ENCODE peak calls at places on chromosomes 4 and X, in nine cellular contexts. I is hepatocyte, C is tibial artery, F is thoracic aorta, S is fibroblast of lung, K is transverse colon, W is cardiac muscle cell, X is IMR-90, O is left lung. J is an unnamed sample.
A peak's percentile ranks its signal among the peaks of the same experiment; 100 is the strongest.

GRCh38 chrX:38754102-38754790 is 47.0 kb upstream of the MID1IP1 start:
- DNase-seq in C (no peak), I (peak; percentile 63), F (no peak), O (no peak), S (peak; percentile 36), K (no peak), W (peak; percentile 68), X (peak; percentile 58), J (peak; percentile 18)

GRCh38 chrX:72037601-72038000 is 94.1 kb downstream of the RTL5 start:
- DNase-seq in X (no peak), I (no peak), C (no peak), F (no peak), W (no peak), S (no peak), O (no peak), K (no peak), J (no peak)

GRCh38 chrX:55521687-55522086 is 32.0 kb upstream of the USP51 start:
- DNase-seq in C (no peak), W (no peak), O (no peak), X (no peak), F (no peak), I (no peak), K (no peak), S (no peak), J (no peak)

GRCh38 chrX:108199691-108200090 is 108.1 kb downstream of the ATG4A start:
- DNase-seq in X (peak; percentile 22), C (no peak), O (no peak), F (no peak), I (peak; percentile 62), S (peak; percentile 15), W (peak; percentile 54), K (no peak), J (no peak)

GRCh38 chr4:6198278-6198677 is 2.1 kb downstream of the JAKMIP1 start:
- DNase-seq in S (no peak), C (peak; percentile 35), W (no peak), I (no peak), K (no peak), X (no peak), O (no peak), F (no peak), J (peak; percentile 5)

GRCh38 chrX:118423558-118423957 is 72.1 kb upstream of the DOCK11 start:
- DNase-seq in I (no peak), W (no peak), X (no peak), C (no peak), F (no peak), O (no peak), K (no peak), S (no peak), J (no peak)

GRCh38 chr4:185535818-185536729 is 767 bp upstream of the PDLIM3 start:
- DNase-seq in O (no peak), F (peak; percentile 31), X (no peak), I (no peak), C (peak; percentile 92), S (peak; percentile 26), K (peak; percentile 23), W (peak; percentile 75), J (no peak)

GRCh38 chr4:48554606-48555005 is 64.6 kb downstream of the ZAR1 start:
- DNase-seq in I (no peak), O (no peak), K (no peak), F (no peak), S (no peak), W (no peak), C (no peak), X (no peak), J (no peak)

GRCh38 chr4:47831026-47831689 is 6.7 kb downstream of the CORIN start:
- DNase-seq in I (peak; percentile 30), W (no peak), F (no peak), K (no peak), O (no peak), C (no peak), S (no peak), X (no peak), J (no peak)

GRCh38 chr4:6150046-6150735 is 50.2 kb downstream of the JAKMIP1 start:
- DNase-seq in W (no peak), F (no peak), S (no peak), I (no peak), X (no peak), O (no peak), K (no peak), C (no peak), J (no peak)

GRCh38 chr4:113442821-113443220 is 318.7 kb downstream of the CAMK2D start:
- DNase-seq in W (no peak), X (no peak), I (no peak), O (no peak), F (no peak), S (peak; percentile 62), C (no peak), K (no peak), J (no peak)

GRCh38 chrX:5080812-5081211 is 1147.9 kb downstream of the NLGN4X start:
- DNase-seq in X (no peak), S (no peak), I (no peak), F (no peak), C (no peak), K (no peak), O (no peak), W (no peak), J (no peak)

GRCh38 chr4:2931765-2932560 is 31.2 kb downstream of the NOP14 start:
- DNase-seq in K (peak; percentile 61), O (peak; percentile 94), F (peak; percentile 4), S (no peak), C (peak; percentile 81), X (no peak), I (no peak), W (no peak), J (peak; percentile 56)

GRCh38 chrX:3526084-3526483 is 179.6 kb upstream of the MXRA5 start:
- DNase-seq in I (no peak), C (no peak), X (peak; percentile 65), S (peak; percentile 72), O (no peak), F (no peak), K (no peak), W (peak; percentile 67), J (no peak)

GRCh38 chr4:4855293-4856070 is 4.0 kb upstream of the MSX1 start:
- DNase-seq in S (no peak), X (no peak), W (no peak), O (peak; percentile 19), F (no peak), I (no peak), K (no peak), C (no peak), J (no peak)

GRCh38 chrX:130085551-130085986 is 24.7 kb downstream of the ELF4 start:
- DNase-seq in S (peak; percentile 21), X (peak; percentile 16), W (peak; percentile 39), O (no peak), F (no peak), C (no peak), I (no peak), K (no peak), J (no peak)

GRCh38 chr4:184252136-184253071 is 34.7 kb upstream of the ENPP6 start:
- DNase-seq in S (no peak), F (no peak), I (no peak), O (peak; percentile 48), C (no peak), W (no peak), X (no peak), K (no peak), J (no peak)

GRCh38 chrX:54076903-54077302 is 32.6 kb upstream of the PHF8 start:
- DNase-seq in S (peak; percentile 35), W (peak; percentile 45), O (no peak), X (peak; percentile 60), F (no peak), C (no peak), K (no peak), I (no peak), J (no peak)

DNA sequence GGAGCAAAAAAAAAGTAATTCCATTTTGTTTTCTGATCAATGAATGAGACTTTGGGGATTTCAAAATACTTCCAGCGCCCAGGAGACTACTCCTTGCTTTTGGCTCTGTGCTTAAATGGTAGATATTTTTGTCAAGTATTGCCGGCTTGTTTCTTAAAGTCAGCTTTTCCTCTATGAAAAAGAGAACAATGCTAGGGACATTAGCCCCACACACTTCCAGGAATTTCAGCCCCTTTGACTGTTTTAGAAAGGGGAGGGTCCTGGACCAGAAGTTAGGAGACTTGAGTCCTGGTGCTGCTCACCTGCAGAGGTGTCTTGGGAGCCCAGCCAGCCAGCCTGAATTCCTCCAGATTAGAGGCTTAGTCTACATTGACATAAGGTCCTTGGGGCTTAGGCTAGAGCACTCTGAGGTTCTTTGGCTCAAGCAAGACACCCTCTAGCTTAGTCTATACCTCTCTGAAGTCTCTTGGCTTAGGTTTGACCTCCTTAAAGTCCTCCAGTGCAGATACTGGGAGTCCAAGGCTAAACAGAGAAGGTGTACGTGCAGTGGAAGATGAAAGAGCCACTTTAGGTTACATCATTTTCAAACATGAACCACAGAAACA is 1.6 kb upstream of the SETD7 start:
- DNase-seq in W (no peak), I (no peak), O (no peak), X (no peak), C (no peak), S (no peak), K (no peak), F (no peak), J (no peak)
- H3K27ac ChIP-seq in W (no peak overlapping the region), I (peak overlapping the region; percentile 95), O (peak overlapping the region; percentile 96), X (no peak overlapping the region), C (peak overlapping the region; percentile 96), S (no peak overlapping the region), K (peak overlapping the region; percentile 98), F (peak overlapping the region; percentile 98), J (peak overlapping the region; percentile 74)

DNA sequence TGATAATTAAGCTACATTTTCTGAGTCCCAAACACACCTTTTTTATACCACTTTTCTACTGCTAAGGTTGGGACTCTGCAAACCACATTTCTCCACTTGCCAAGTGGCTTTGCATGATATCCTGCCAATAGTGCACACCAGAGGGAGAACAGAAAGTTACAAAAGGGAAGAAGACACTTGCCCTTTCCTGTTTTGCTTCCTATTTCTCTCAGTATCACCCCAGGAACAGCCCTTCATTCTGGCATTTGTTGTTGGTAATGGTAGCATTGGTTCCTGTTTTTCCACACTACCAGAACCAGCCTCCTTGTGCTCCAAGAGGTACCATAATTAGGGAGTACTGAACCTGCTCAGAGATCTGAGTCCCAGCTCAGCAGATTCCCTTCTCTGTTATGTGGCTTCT is 87.1 kb downstream of the HDX start:
- DNase-seq in I (no peak), W (no peak), S (no peak), X (no peak), O (no peak), K (no peak), F (no peak), C (no peak), J (no peak)
- H3K27me3 ChIP-seq in I (no peaks in the 10 kb centered on the region), W (no peaks in the 10 kb centered on the region), S (no peaks in the 10 kb centered on the region), X (no peaks in the 10 kb centered on the region), O (no peaks in the 10 kb centered on the region), K (no peaks in the 10 kb centered on the region), F (no peaks in the 10 kb centered on the region), C (no peaks in the 10 kb centered on the region), J (no peaks in the 10 kb centered on the region)

GRCh38 chrX:46750829-46751228 is 8.1 kb downstream of the SLC9A7 start:
- DNase-seq in I (no peak), C (no peak), W (no peak), X (no peak), F (no peak), K (no peak), O (no peak), S (no peak), J (no peak)
- H3K27ac ChIP-seq in I (no peak overlapping the region), C (no peak overlapping the region), W (no peak overlapping the region), X (no peak overlapping the region), F (no peak overlapping the region), K (no peak overlapping the region), O (no peak overlapping the region), S (no peak overlapping the region), J (no peak overlapping the region)

DNA sequence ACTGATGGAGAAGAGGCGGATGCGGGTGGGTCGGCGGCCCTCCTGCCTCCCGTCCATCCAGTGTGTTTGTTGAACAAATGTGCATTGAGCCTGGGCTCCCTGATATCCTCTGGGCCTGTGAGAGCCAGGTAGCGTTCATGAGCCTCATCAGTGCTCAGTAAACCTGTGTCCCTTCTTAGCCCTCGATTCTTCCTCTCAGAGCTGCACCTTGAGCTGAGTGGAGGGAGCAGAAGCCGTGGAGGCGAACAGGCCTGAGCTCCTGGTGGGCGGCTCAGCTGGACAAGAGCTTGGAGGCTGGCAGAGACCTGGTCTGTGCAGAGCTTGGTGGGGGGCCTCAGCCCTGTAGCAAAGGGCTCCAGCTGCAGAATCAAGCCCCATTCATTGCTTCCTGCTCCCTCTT is 112.1 kb downstream of the SORCS2 start:
- DNase-seq in I (no peak), O (peak; percentile 39), C (no peak), X (no peak), W (no peak), K (no peak), S (no peak), F (no peak), J (no peak)
- H3K27me3 ChIP-seq in I (no peaks in the 10 kb centered on the region), O (no peaks in the 10 kb centered on the region), C (no peaks in the 10 kb centered on the region), X (peaks cover 82% of the 10 kb centered on the region), W (no peaks in the 10 kb centered on the region), K (peaks cover 4% of the 10 kb centered on the region), S (peaks cover 6% of the 10 kb centered on the region), F (no peaks in the 10 kb centered on the region), J (peaks cover 6% of the 10 kb centered on the region)